ENCODE peak calls at places on chromosome 9, in eight cellular contexts. R is NCI-H1092 treated with DMSO at 0.1 percent for 48 hours, M is stomach, V is Right ventricle myocardium superior, G is iPS-NIHi11, B is A549, X is MCF 10A, D is GM23248. C is an unnamed sample.

GRCh38 chr9:2785060-2785459 is 58.8 kb downstream of the PUM3 start:
- DNase-seq in V (no peak), R (no peak), G (no peak), X (no peak), B (no peak), M (no peak), D (peak), C (no peak)

GRCh38 chr9:75775966-75776691 is 114.3 kb upstream of the PCSK5 start:
- DNase-seq in D (no peak), G (no peak), B (no peak), X (no peak), V (no peak), M (no peak), R (no peak), C (no peak)

GRCh38 chr9:113953541-113953940 is 77.4 kb downstream of the ZNF618 start:
- DNase-seq in G (no peak), V (no peak), D (peak), B (no peak), R (no peak), X (no peak), M (no peak), C (no peak)

GRCh38 chr9:37198831-37199230 is 78.5 kb downstream of the ZCCHC7 start:
- DNase-seq in M (no peak), V (no peak), X (no peak), D (no peak), B (no peak), R (no peak), G (no peak), C (no peak)

GRCh38 chr9:137435980-137436760 is 5.0 kb downstream of the ENTPD8 start:
- DNase-seq in V (peak), M (peak), D (peak), G (peak), X (peak), R (no peak), B (peak), C (peak)

GRCh38 chr9:16136961-16137360 is 584.1 kb downstream of the CCDC171 start:
- DNase-seq in G (no peak), M (no peak), R (no peak), V (no peak), X (peak), D (peak), B (peak), C (no peak)

GRCh38 chr9:1978941-1979340 is 36.2 kb upstream of the SMARCA2 start:
- DNase-seq in M (no peak), B (no peak), D (peak), G (no peak), V (peak), R (no peak), X (peak), C (no peak)

GRCh38 chr9:21682981-21683380 is 119.5 kb upstream of the MTAP start:
- DNase-seq in G (no peak), R (no peak), D (peak), X (peak), B (peak), M (no peak), V (no peak), C (peak)

GRCh38 chr9:109286571-109286977 is 34.3 kb downstream of the EPB41L4B start:
- DNase-seq in G (no peak), D (peak), R (no peak), M (no peak), B (peak), X (peak), V (no peak), C (no peak)

GRCh38 chr9:15977438-15977837 is 424.6 kb downstream of the CCDC171 start:
- DNase-seq in B (no peak), V (no peak), D (no peak), X (no peak), R (peak), M (no peak), G (no peak), C (peak)